ENCODE peak calls at places on chromosome 7, in eight cellular contexts. S is pancreas, Y is thoracic aorta, C is psoas muscle, O is fibroblast of mammary gland, W is transverse colon, R is neural progenitor cell, M is breast epithelium. J is an unnamed sample.

GRCh38 chr7:37970211-37970610 is 49.8 kb downstream of the EPDR1 start:
- DNase-seq in S (no peak), Y (no peak), C (no peak), O (peak), W (no peak), R (no peak), M (no peak), J (no peak)

GRCh38 chr7:95205821-95206220 is 118.5 kb downstream of the PON1 start:
- DNase-seq in S (no peak), Y (no peak), C (no peak), O (peak), W (no peak), R (no peak), M (no peak), J (peak)

GRCh38 chr7:1844336-1844955 is 174.4 kb downstream of the ELFN1 start:
- DNase-seq in S (no peak), Y (no peak), C (no peak), O (no peak), W (no peak), R (no peak), M (peak), J (no peak)

GRCh38 chr7:116595063-116595462 is 70.2 kb downstream of the CAV1 start:
- DNase-seq in S (no peak), Y (no peak), C (no peak), O (no peak), W (no peak), R (no peak), M (no peak), J (peak)

GRCh38 chr7:6637544-6638229 is 569 bp downstream of the ZNF316 start:
- DNase-seq in S (peak), Y (no peak), C (no peak), O (peak), W (peak), R (peak), M (no peak), J (no peak)

GRCh38 chr7:92735707-92736106 is 100.7 kb downstream of the CDK6 start:
- DNase-seq in S (no peak), Y (no peak), C (no peak), O (peak), W (no peak), R (no peak), M (no peak), J (no peak)

GRCh38 chr7:14398531-14398930 is 409.1 kb upstream of the ETV1 start:
- DNase-seq in S (no peak), Y (no peak), C (no peak), O (no peak), W (no peak), R (no peak), M (no peak), J (no peak)

GRCh38 chr7:140876519-140877248 is 48.0 kb downstream of the BRAF start:
- DNase-seq in S (no peak), Y (no peak), C (no peak), O (peak), W (no peak), R (no peak), M (no peak), J (peak)

GRCh38 chr7:4888161-4888560 is 4.6 kb upstream of the RADIL start:
- DNase-seq in S (no peak), Y (no peak), C (no peak), O (no peak), W (no peak), R (no peak), M (no peak), J (no peak)

GRCh38 chr7:47453093-47454056 is 128.5 kb downstream of the TNS3 start:
- DNase-seq in S (peak), Y (peak), C (peak), O (peak), W (peak), R (no peak), M (peak), J (peak)

GRCh38 chr7:85025312-85025756 is 161.5 kb downstream of the SEMA3D start:
- DNase-seq in S (peak), Y (no peak), C (no peak), O (no peak), W (peak), R (no peak), M (no peak), J (peak)

GRCh38 chr7:2098496-2098895 is 134.2 kb downstream of the MAD1L1 start:
- DNase-seq in S (no peak), Y (no peak), C (no peak), O (no peak), W (no peak), R (no peak), M (no peak), J (no peak)

GRCh38 chr7:25282194-25282593 is 53.9 kb upstream of the NPVF start:
- DNase-seq in S (no peak), Y (no peak), C (no peak), O (no peak), W (peak), R (no peak), M (no peak), J (no peak)

GRCh38 chr7:67309764-67310548 is 313.3 kb downstream of the TYW1 start:
- DNase-seq in S (no peak), Y (no peak), C (no peak), O (peak), W (no peak), R (no peak), M (no peak), J (no peak)

GRCh38 chr7:83105948-83106347 is 56.7 kb downstream of the PCLO start:
- DNase-seq in S (no peak), Y (no peak), C (no peak), O (no peak), W (no peak), R (peak), M (no peak), J (no peak)

GRCh38 chr7:122166708-122167107 is 22.7 kb upstream of the AASS start:
- DNase-seq in S (no peak), Y (no peak), C (no peak), O (peak), W (no peak), R (no peak), M (no peak), J (peak)

GRCh38 chr7:139598642-139599041 is 75.2 kb downstream of the CLEC2L start:
- DNase-seq in S (peak), Y (no peak), C (no peak), O (no peak), W (no peak), R (no peak), M (no peak), J (no peak)

GRCh38 chr7:79608005-79608404 is 154.5 kb upstream of the MAGI2 start:
- DNase-seq in S (no peak), Y (no peak), C (no peak), O (no peak), W (no peak), R (no peak), M (no peak), J (no peak)

GRCh38 chr7:74061840-74062539 is 21.6 kb upstream of the LIMK1 start:
- DNase-seq in S (peak), Y (peak), C (peak), O (peak), W (peak), R (no peak), M (peak), J (peak)

GRCh38 chr7:52753855-52754254 is 281.6 kb upstream of the POM121L12 start:
- DNase-seq in S (no peak), Y (no peak), C (no peak), O (no peak), W (no peak), R (no peak), M (no peak), J (no peak)

GRCh38 chr7:52747817-52748216 is 287.6 kb upstream of the POM121L12 start:
- DNase-seq in S (no peak), Y (no peak), C (no peak), O (no peak), W (no peak), R (no peak), M (no peak), J (no peak)

DNA sequence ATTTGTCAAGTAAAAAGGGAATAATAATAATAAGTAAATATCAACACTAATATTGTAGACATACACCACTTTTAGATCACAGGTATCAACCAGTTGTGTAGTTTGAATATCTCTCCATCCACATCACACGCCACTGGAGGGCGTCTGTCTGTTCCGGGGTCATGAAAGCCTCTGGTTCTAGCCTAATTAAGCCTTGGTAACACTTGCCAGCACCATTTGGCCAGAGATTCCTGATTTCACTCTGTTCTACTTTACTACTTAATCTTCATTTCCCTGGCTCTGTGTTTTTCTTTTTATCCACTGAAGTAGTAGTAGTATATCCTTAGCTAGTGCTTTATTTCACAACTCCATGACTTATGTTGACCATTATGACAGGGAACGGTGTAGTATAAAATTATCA is 285.6 kb upstream of the POM121L12 start:
- DNase-seq in S (no peak), Y (no peak), C (no peak), O (no peak), W (peak), R (peak), M (no peak), J (no peak)
- TF ChIP-seq CTCF in S (no peak), Y (no peak), C (no peak), O (no peak), W (peak), R (peak), M (no peak), J (no peak)

GRCh38 chr7:30468041-30468440 is 10.5 kb downstream of the NOD1 start:
- DNase-seq in S (no peak), Y (no peak), C (no peak), O (no peak), W (no peak), R (no peak), M (no peak), J (no peak)

GRCh38 chr7:30470163-30470770 is 8.3 kb downstream of the NOD1 start:
- DNase-seq in S (no peak), Y (peak), C (peak), O (peak), W (no peak), R (no peak), M (no peak), J (no peak)

GRCh38 chr7:30468791-30469190 is 9.8 kb downstream of the NOD1 start:
- DNase-seq in S (no peak), Y (no peak), C (peak), O (peak), W (no peak), R (no peak), M (no peak), J (no peak)

GRCh38 chr7:30470783-30471182 is 7.8 kb downstream of the NOD1 start:
- DNase-seq in S (no peak), Y (peak), C (no peak), O (peak), W (peak), R (no peak), M (no peak), J (no peak)

DNA sequence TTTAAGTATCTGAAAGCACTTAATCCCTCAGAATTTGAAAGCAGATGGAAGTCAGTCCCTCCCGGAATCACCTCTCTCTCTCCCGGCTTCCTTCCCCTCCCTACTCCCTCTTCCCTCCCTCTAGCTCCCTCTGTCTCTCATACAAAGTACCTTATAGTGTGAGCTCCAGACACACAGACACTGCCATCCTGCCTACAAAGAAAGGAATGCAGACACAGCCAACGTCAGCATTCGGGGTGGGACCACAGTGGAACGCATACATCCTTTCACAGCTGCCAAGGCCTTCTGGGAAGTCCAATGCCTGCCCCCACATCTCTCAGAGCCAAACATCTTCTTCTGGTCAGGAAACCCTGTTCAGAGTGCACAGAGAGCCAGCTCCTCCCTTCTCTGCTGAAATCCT is 9.3 kb downstream of the NOD1 start:
- DNase-seq in S (peak), Y (peak), C (peak), O (peak), W (peak), R (peak), M (peak), J (peak)
- TF ChIP-seq CTCF in S (no peak), Y (peak), C (peak), O (peak), W (peak), R (peak), M (peak), J (peak)

GRCh38 chr7:27263781-27264180 is 21.2 kb downstream of the EVX1 start:
- DNase-seq in S (no peak), Y (no peak), C (no peak), O (no peak), W (no peak), R (no peak), M (no peak), J (no peak)

GRCh38 chr7:27271384-27271783 is 28.8 kb downstream of the EVX1 start:
- DNase-seq in S (no peak), Y (no peak), C (no peak), O (no peak), W (no peak), R (no peak), M (no peak), J (no peak)

GRCh38 chr7:27269455-27269854 is 26.9 kb downstream of the EVX1 start:
- DNase-seq in S (no peak), Y (no peak), C (no peak), O (no peak), W (no peak), R (no peak), M (no peak), J (no peak)
- TF ChIP-seq CTCF in S (no peak), Y (no peak), C (no peak), O (no peak), W (no peak), R (peak), M (no peak), J (no peak)

GRCh38 chr7:123285076-123285700 is 85.4 kb upstream of the SLC13A1 start:
- DNase-seq in S (no peak), Y (no peak), C (no peak), O (no peak), W (no peak), R (no peak), M (no peak), J (no peak)
- TF ChIP-seq CTCF in S (no peak), Y (no peak), C (no peak), O (no peak), W (no peak), R (peak), M (no peak), J (no peak)